ENCODE peak calls at places on chromosomes 3 and 15, in ten cellular contexts. D, B, M, F, L, Y, R, C, G and O are unnamed samples.

GRCh38 chr15:67146875-67147381 is 81.5 kb downstream of the SMAD3 start:
- DNase-seq in D (peak), B (peak), M (no peak), F (no peak), L (peak), Y (no peak), R (no peak), C (peak), G (no peak), O (no peak)

GRCh38 chr3:15261274-15261673 is 55.2 kb downstream of the CAPN7 start:
- DNase-seq in D (no peak), B (no peak), M (no peak), F (no peak), L (no peak), Y (no peak), R (no peak), C (no peak), G (no peak), O (no peak)

GRCh38 chr15:100339999-100340398 is 1.8 kb downstream of the ADAMTS17 start:
- DNase-seq in D (no peak), B (no peak), M (no peak), F (no peak), L (no peak), Y (no peak), R (no peak), C (no peak), G (no peak), O (no peak)

GRCh38 chr3:139006051-139006716 is at the start of gene PRR23A:
- DNase-seq in D (no peak), B (no peak), M (no peak), F (no peak), L (no peak), Y (no peak), R (no peak), C (no peak), G (no peak), O (no peak)

GRCh38 chr15:69086427-69087205 is 72.1 kb downstream of the NOX5 start:
- DNase-seq in D (no peak), B (no peak), M (no peak), F (no peak), L (no peak), Y (no peak), R (no peak), C (no peak), G (no peak), O (no peak)

GRCh38 chr15:74856537-74856936 is 13.6 kb upstream of the ULK3 start:
- DNase-seq in D (no peak), B (no peak), M (no peak), F (no peak), L (no peak), Y (no peak), R (no peak), C (no peak), G (no peak), O (no peak)

GRCh38 chr15:81820236-81820635 is 225.6 kb downstream of the MEX3B start:
- DNase-seq in D (no peak), B (no peak), M (no peak), F (no peak), L (peak), Y (no peak), R (no peak), C (peak), G (no peak), O (no peak)

GRCh38 chr15:22735781-22736180 is 50.7 kb upstream of the NIPA1 start:
- DNase-seq in D (no peak), B (no peak), M (no peak), F (no peak), L (peak), Y (peak), R (no peak), C (peak), G (no peak), O (no peak)

GRCh38 chr3:126338796-126339241 is 18.4 kb downstream of the KLF15 start:
- DNase-seq in D (peak), B (no peak), M (no peak), F (no peak), L (no peak), Y (no peak), R (peak), C (no peak), G (no peak), O (peak)

GRCh38 chr3:27714101-27714526 is 8.0 kb downstream of the EOMES start:
- DNase-seq in D (no peak), B (no peak), M (no peak), F (no peak), L (no peak), Y (no peak), R (no peak), C (no peak), G (no peak), O (no peak)

GRCh38 chr3:14619605-14620004 is 32.0 kb upstream of the CCDC174 start:
- DNase-seq in D (no peak), B (no peak), M (no peak), F (no peak), L (no peak), Y (no peak), R (no peak), C (no peak), G (no peak), O (no peak)

GRCh38 chr3:19947549-19948071 is 713 bp downstream of the RAB5A start:
- DNase-seq in D (peak), B (peak), M (peak), F (peak), L (peak), Y (no peak), R (peak), C (peak), G (peak), O (no peak)

GRCh38 chr15:75059607-75060006 is 36.2 kb downstream of the PPCDC start:
- DNase-seq in D (no peak), B (no peak), M (no peak), F (no peak), L (no peak), Y (no peak), R (no peak), C (no peak), G (no peak), O (no peak)

GRCh38 chr3:195802795-195803194 is 8.9 kb downstream of the MUC4 start:
- DNase-seq in D (no peak), B (no peak), M (no peak), F (no peak), L (no peak), Y (no peak), R (no peak), C (peak), G (no peak), O (no peak)

GRCh38 chr3:175659951-175660350 is 800.8 kb downstream of the NAALADL2 start:
- DNase-seq in D (no peak), B (no peak), M (no peak), F (no peak), L (no peak), Y (no peak), R (no peak), C (peak), G (no peak), O (no peak)

DNA sequence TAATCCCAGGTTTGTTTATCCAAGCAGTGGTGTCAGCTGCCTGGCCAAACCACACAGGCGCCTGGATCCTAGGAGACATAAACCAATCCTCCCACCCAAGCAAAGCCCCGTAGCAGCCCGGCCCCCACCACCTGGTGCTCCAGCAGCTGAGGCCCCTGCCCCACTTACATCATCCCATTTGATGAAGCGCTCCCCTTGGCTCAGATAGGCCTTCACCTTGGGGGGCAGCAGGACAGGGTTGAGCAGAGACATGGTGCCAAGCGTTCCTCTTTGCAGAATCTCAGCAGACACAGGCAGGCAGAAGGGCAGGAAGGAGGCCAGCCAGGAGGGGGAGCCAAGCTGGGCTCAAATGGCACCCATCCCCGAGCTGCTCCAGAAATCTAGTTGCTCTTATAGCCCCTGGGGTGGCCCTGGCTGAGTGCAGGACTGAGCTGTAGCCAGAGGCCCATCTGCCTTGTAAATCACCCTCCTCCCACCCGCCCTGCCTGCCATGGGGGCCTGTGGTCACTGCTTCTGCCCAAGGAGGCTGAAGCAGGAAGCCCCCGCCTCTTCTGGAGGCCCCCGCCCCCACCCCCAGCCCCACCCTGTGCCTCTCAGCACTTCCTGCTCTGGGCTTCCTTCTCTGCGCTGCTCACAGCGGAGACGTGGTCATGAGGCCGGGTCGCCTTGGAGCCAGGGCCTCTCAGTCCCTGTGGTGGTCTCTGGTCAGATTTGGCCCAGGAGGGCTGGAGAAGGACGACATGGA is at the start of gene PLCB2:
- DNase-seq in D (peak), B (no peak), M (peak), F (no peak), L (no peak), Y (no peak), R (no peak), C (no peak), G (peak), O (no peak)
- TF ChIP-seq CTCF in D (no peak), B (no peak), M (peak), F (peak), L (peak), Y (peak), R (no peak), C (no peak), G (peak), O (no peak)

DNA sequence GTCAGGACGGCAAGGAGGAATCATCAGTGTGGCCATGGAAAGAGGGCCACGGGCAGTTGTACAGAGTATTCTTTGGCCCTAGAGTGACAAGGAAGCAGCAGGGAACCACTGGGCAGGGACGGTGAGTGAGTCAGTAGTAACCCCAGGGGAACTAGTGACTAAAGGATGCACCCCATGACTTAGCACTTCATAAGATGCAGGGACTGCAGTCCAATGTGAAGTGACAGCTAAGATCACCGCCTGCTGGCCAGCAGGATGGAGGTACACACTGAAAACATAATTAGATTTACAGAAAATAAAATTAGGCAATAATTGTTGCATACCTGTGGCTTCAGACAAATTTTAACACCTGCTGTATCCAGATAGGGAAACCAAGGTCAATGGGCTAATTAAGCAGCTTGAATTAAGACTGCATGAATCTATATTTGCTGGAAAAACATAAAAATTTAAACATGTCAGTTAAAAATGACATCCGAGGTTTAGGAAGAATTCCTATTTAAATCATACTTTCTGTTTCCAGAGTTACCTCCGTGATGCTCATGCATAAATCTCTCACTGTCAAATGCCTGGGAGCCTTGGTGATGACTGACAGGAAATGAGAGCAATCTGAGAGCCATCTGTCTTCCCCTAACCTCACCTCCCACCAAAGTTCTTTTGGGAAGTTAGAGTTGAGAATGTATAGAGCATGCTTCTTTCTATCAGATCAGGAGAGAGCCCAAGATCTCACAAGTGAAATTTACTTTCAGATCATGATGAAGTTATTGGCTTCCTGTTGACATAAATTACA is 56.5 kb downstream of the DCLK3 start:
- DNase-seq in D (peak), B (peak), M (no peak), F (no peak), L (peak), Y (peak), R (no peak), C (peak), G (no peak), O (no peak)
- TF ChIP-seq CTCF in D (no peak), B (peak), M (peak), F (peak), L (peak), Y (peak), R (no peak), C (peak), G (no peak), O (no peak)

DNA sequence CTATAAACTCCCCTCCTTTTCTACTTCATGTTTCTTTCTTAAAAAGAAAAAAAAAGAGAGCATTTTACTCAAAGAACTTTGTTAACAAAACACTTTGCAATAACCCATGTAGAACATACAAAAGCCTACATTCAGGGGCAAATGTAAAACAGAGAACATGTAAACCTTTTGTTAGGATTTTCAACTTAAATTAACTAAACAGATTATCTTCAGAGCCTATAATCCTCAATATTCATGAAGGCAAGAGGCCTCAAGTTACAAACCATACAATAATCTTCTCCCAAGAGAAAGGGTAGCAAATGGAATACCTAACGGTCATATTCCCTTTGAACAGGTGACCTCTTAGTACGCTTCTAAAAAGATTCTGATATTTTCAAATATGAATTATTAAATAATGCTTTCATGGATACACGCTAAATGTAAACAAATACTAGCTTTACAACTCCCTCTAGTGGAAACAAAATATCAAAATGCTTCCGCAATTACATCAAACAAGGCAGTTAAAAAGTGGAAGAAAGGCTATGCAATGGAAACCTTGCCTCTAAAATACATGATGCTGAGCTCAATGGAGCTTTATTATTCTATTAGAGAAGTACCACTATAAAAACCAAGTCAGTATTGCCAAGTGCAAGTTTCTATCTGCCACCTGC is 9.9 kb downstream of the CEP152 start:
- DNase-seq in D (no peak), B (peak), M (no peak), F (no peak), L (peak), Y (no peak), R (no peak), C (peak), G (no peak), O (no peak)
- TF ChIP-seq CTCF in D (no peak), B (peak), M (no peak), F (peak), L (peak), Y (peak), R (peak), C (peak), G (peak), O (peak)

GRCh38 chr15:79310985-79311900 is at the start of gene TMED3:
- DNase-seq in D (peak), B (peak), M (peak), F (peak), L (peak), Y (no peak), R (peak), C (peak), G (peak), O (peak)
- TF ChIP-seq CTCF in D (peak), B (peak), M (peak), F (peak), L (peak), Y (peak), R (peak), C (peak), G (peak), O (no peak)

GRCh38 chr15:90819850-90820249 is 48.5 kb upstream of the FURIN start:
- DNase-seq in D (no peak), B (no peak), M (no peak), F (no peak), L (no peak), Y (no peak), R (no peak), C (no peak), G (no peak), O (no peak)

GRCh38 chr15:90817117-90818057 is 51.0 kb upstream of the FURIN start:
- DNase-seq in D (no peak), B (no peak), M (no peak), F (no peak), L (no peak), Y (no peak), R (peak), C (no peak), G (no peak), O (no peak)

GRCh38 chr15:90820481-90820880 is 47.9 kb upstream of the FURIN start:
- DNase-seq in D (no peak), B (no peak), M (no peak), F (no peak), L (no peak), Y (no peak), R (no peak), C (no peak), G (no peak), O (no peak)

GRCh38 chr15:90819390-90819789 is 49.0 kb upstream of the FURIN start:
- DNase-seq in D (no peak), B (no peak), M (no peak), F (no peak), L (no peak), Y (no peak), R (peak), C (no peak), G (no peak), O (no peak)

GRCh38 chr15:90818251-90819210 is 49.9 kb upstream of the FURIN start:
- DNase-seq in D (no peak), B (no peak), M (peak), F (no peak), L (no peak), Y (no peak), R (peak), C (peak), G (peak), O (no peak)
- TF ChIP-seq CTCF in D (no peak), B (no peak), M (peak), F (no peak), L (peak), Y (peak), R (no peak), C (no peak), G (peak), O (no peak)

GRCh38 chr3:64426551-64426950 is 201.3 kb upstream of the PRICKLE2 start:
- DNase-seq in D (no peak), B (no peak), M (no peak), F (no peak), L (no peak), Y (no peak), R (no peak), C (no peak), G (no peak), O (no peak)
- TF ChIP-seq CTCF in D (no peak), B (no peak), M (no peak), F (no peak), L (no peak), Y (no peak), R (no peak), C (no peak), G (no peak), O (no peak)

GRCh38 chr3:53130179-53131135 is at the start of gene RFT1:
- DNase-seq in D (peak), B (peak), M (peak), F (peak), L (peak), Y (peak), R (peak), C (peak), G (peak), O (peak)
- TF ChIP-seq CTCF in D (no peak), B (no peak), M (peak), F (peak), L (no peak), Y (peak), R (peak), C (no peak), G (no peak), O (peak)

GRCh38 chr3:185421577-185422232 is 58.8 kb downstream of the MAP3K13 start:
- DNase-seq in D (no peak), B (no peak), M (no peak), F (no peak), L (no peak), Y (no peak), R (no peak), C (no peak), G (peak), O (no peak)
- TF ChIP-seq CTCF in D (no peak), B (no peak), M (no peak), F (no peak), L (no peak), Y (no peak), R (no peak), C (no peak), G (no peak), O (no peak)